ENCODE peak calls at places on chromosomes 12 and 14, in five cellular contexts. S, Y, H, X and N are unnamed samples.

GRCh38 chr14:79161576-79161975 is 991.4 kb downstream of the NRXN3 start:
- DNase-seq in S (no peak), Y (no peak), H (peak; percentile 54), X (no peak), N (no peak)

GRCh38 chr12:197347-197746 is 16.6 kb downstream of the SLC6A12 start:
- DNase-seq in S (no peak), Y (no peak), H (no peak), X (no peak), N (no peak)

GRCh38 chr12:77537648-77538047 is 293.0 kb upstream of the NAV3 start:
- DNase-seq in S (no peak), Y (no peak), H (no peak), X (no peak), N (no peak)

GRCh38 chr12:133124674-133125073 is 5.4 kb downstream of the ZNF891 start:
- DNase-seq in S (no peak), Y (no peak), H (no peak), X (no peak), N (no peak)

GRCh38 chr12:128259556-128260070 is 7.4 kb upstream of the TMEM132C start:
- DNase-seq in S (no peak), Y (no peak), H (no peak), X (no peak), N (no peak)

GRCh38 chr12:118151755-118152154 is 15.8 kb downstream of the PEBP1 start:
- DNase-seq in S (no peak), Y (no peak), H (no peak), X (no peak), N (no peak)

GRCh38 chr12:112146123-112146522 is 20.8 kb downstream of the TRAFD1 start:
- DNase-seq in S (no peak), Y (no peak), H (no peak), X (no peak), N (no peak)

GRCh38 chr12:103640831-103641230 is 53.8 kb downstream of the STAB2 start:
- DNase-seq in S (no peak), Y (no peak), H (no peak), X (no peak), N (no peak)

GRCh38 chr12:52049688-52050087 is 1.6 kb upstream of the NR4A1 start:
- DNase-seq in S (no peak), Y (no peak), H (no peak), X (no peak), N (no peak)

GRCh38 chr12:49094104-49094948 is at the start of gene DHH:
- DNase-seq in S (no peak), Y (no peak), H (peak; percentile 46), X (peak; percentile 43), N (peak; percentile 74)

GRCh38 chr12:109863961-109864712 is 16.2 kb downstream of the GLTP start:
- DNase-seq in S (no peak), Y (peak; percentile 58), H (no peak), X (no peak), N (no peak)

GRCh38 chr12:76706099-76706498 is 57.8 kb upstream of the ZDHHC17 start:
- DNase-seq in S (no peak), Y (peak; percentile 35), H (no peak), X (no peak), N (no peak)

GRCh38 chr12:90061834-90062233 is 353.2 kb upstream of the ATP2B1 start:
- DNase-seq in S (peak; percentile 17), Y (no peak), H (no peak), X (no peak), N (no peak)

GRCh38 chr12:78929075-78929418 is 64.5 kb downstream of the SYT1 start:
- DNase-seq in S (no peak), Y (no peak), H (no peak), X (no peak), N (no peak)

GRCh38 chr12:58301337-58302122 is 360.2 kb downstream of the ATP23 start:
- DNase-seq in S (no peak), Y (no peak), H (no peak), X (no peak), N (no peak)

GRCh38 chr12:32039341-32039740 is 67.3 kb upstream of the BICD1 start:
- DNase-seq in S (no peak), Y (no peak), H (no peak), X (peak; percentile 28), N (no peak)

GRCh38 chr14:55430024-55430690 is 10.3 kb downstream of the TBPL2 start:
- DNase-seq in S (peak; percentile 20), Y (peak; percentile 85), H (peak; percentile 19), X (no peak), N (no peak)

GRCh38 chr12:22477166-22477893 is 67.0 kb downstream of the C2CD5 start:
- DNase-seq in S (no peak), Y (no peak), H (no peak), X (no peak), N (no peak)

GRCh38 chr12:92290016-92290685 is 144.5 kb upstream of the BTG1 start:
- DNase-seq in S (no peak), Y (no peak), H (no peak), X (no peak), N (no peak)